ENCODE peak calls at places on chromosomes 6 and 20, in four cellular contexts. X is NCI-H1417, W is substantia nigra, P is ureter. E is an unnamed sample.

GRCh38 chr6:69865126-69865525 is 1.2 kb upstream of the COL19A1 start:
- DNase-seq in W (no peak), P (no peak), X (no peak), E (no peak)

GRCh38 chr20:56588996-56589395 is 40.1 kb upstream of the TFAP2C start:
- DNase-seq in X (no peak), W (no peak), P (no peak), E (no peak)

GRCh38 chr6:57173886-57174510 is 1.9 kb downstream of the BAG2 start:
- DNase-seq in X (no peak), P (no peak), W (no peak), E (no peak)

GRCh38 chr20:44008806-44009678 is 94.4 kb downstream of the TOX2 start:
- DNase-seq in W (no peak), X (peak), P (no peak), E (no peak)

GRCh38 chr6:53811746-53812145 is 16.9 kb downstream of the LRRC1 start:
- DNase-seq in X (peak), W (no peak), P (no peak), E (no peak)

GRCh38 chr6:69164564-69165252 is 529.6 kb downstream of the ADGRB3 start:
- DNase-seq in X (peak), W (no peak), P (no peak), E (no peak)

GRCh38 chr6:167564416-167565250 is 239.7 kb downstream of the TTLL2 start:
- DNase-seq in P (peak), X (no peak), W (no peak), E (no peak)

GRCh38 chr6:26349964-26350857 is 14.8 kb upstream of the BTN3A2 start:
- DNase-seq in P (no peak), W (no peak), X (no peak), E (no peak)

GRCh38 chr6:1390071-1390804 is 862 bp downstream of the FOXF2 start:
- DNase-seq in P (no peak), X (peak), W (no peak), E (no peak)

GRCh38 chr6:149855040-149855654 is 9.0 kb downstream of the LRP11 start:
- DNase-seq in X (peak), W (no peak), P (peak), E (no peak)

GRCh38 chr6:139316622-139317317 is 25.0 kb upstream of the TXLNB start:
- DNase-seq in P (no peak), W (no peak), X (no peak), E (no peak)

GRCh38 chr20:23212482-23212881 is 126.4 kb upstream of the CD93 start:
- DNase-seq in W (no peak), X (peak), P (no peak), E (no peak)

GRCh38 chr6:39370021-39370420 is 47.5 kb upstream of the KCNK16 start:
- DNase-seq in P (no peak), X (no peak), W (peak), E (no peak)

GRCh38 chr20:40939667-40940066 is 89.0 kb upstream of the TOP1 start:
- DNase-seq in W (no peak), X (no peak), P (no peak), E (no peak)

GRCh38 chr6:168097621-168098430 is 18.8 kb upstream of the FRMD1 start:
- DNase-seq in X (peak), P (no peak), W (no peak), E (no peak)

E was measured in right atrium auricular region.